ENCODE peak calls at places on chromosomes 11 and 22, in four cellular contexts. Q is K562, K is GM12891, O is HepG2. V is an unnamed sample.
A peak's percentile ranks its signal among the peaks of the same experiment; 100 is the strongest.

GRCh38 chr11:28674432-28675076 is 566.4 kb downstream of the METTL15 start:
- DNase-seq in K (no peak), O (no peak), Q (no peak), V (no peak)

GRCh38 chr11:87437844-87438223 is 400.1 kb downstream of the TMEM135 start:
- DNase-seq in Q (no peak), O (no peak), K (no peak), V (no peak)

GRCh38 chr11:96293583-96293982 is 49.4 kb downstream of the MAML2 start:
- DNase-seq in O (no peak), K (peak; percentile 14), Q (no peak), V (no peak)

GRCh38 chr22:43482310-43482625 is 70.5 kb downstream of the MPPED1 start:
- DNase-seq in Q (no peak), K (no peak), O (no peak), V (no peak)

GRCh38 chr22:50165438-50166123 is 5.0 kb upstream of the PANX2 start:
- DNase-seq in Q (no peak), O (no peak), K (no peak), V (no peak)

GRCh38 chr11:81892770-81893635 is 840.7 kb downstream of the FAM181B start:
- DNase-seq in O (no peak), Q (no peak), K (no peak), V (no peak)

GRCh38 chr11:43130616-43131015 is 181.2 kb upstream of the API5 start:
- DNase-seq in Q (no peak), O (no peak), K (no peak), V (no peak)

GRCh38 chr11:47466701-47467250 is 17.8 kb upstream of the RAPSN start:
- DNase-seq in O (no peak), Q (no peak), K (no peak), V (no peak)

GRCh38 chr11:28339488-28339887 is 231.3 kb downstream of the METTL15 start:
- DNase-seq in Q (no peak), O (no peak), K (no peak), V (no peak)

DNA sequence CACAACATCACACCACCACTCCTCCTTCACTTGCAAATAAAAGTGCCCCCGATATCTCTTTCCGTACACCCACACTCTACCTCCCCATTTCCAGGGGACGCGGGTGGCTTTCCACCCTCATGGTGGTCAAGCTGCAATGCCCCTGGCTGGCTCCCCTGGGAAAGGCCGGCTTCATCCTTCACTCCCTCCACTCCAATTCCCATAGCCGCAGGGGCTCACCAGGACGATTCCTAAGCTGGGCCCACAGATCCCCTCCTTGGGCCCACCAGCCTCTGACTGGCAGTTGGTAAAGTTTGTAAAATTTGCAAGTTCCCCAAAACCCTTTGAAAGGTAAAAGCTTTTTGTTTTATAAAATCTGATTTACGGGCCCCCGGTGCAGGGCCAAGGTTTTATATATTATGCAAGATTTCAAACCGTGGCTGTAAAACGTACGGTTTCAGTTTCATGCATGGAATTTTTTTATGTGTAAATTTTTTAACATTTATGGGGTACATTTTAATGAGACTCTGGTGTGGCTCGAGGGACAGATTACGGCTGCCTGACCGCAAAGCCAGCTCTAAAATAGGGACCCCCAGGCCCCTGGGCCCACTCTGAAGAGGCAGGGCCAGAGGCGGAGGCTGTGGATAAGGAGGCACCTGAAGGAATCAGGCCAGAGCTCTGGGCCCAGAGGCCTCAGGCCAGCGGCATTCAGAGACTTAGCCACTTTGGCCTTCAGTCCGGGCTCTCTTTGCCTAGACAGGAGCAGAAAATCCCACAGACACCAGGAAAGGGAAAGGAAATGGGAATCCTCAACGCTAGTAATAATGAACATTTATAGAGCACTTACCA is 106.5 kb downstream of the FEZ1 start:
- DNase-seq in O (no peak), Q (no peak), K (no peak), V (no peak)
- TF ChIP-seq TAF1 in O (no peak), Q (no peak), K (no peak), V (no peak)

GRCh38 chr22:39973656-39974055 is 13.5 kb downstream of the TMA7B start:
- DNase-seq in Q (no peak), K (no peak), O (no peak), V (no peak)
- TF ChIP-seq POLR2A in Q (no peak), K (no peak), O (no peak), V (no peak)

GRCh38 chr22:37996515-37997246 is 12.3 kb upstream of the SOX10 start:
- DNase-seq in K (no peak), Q (no peak), O (no peak), V (no peak)

GRCh38 chr22:37994982-37995381 is 10.6 kb upstream of the SOX10 start:
- DNase-seq in O (no peak), Q (no peak), K (no peak), V (no peak)

GRCh38 chr22:37994049-37994448 is 9.7 kb upstream of the SOX10 start:
- DNase-seq in K (no peak), Q (no peak), O (no peak), V (no peak)

GRCh38 chr22:37995460-37995859 is 11.1 kb upstream of the SOX10 start:
- DNase-seq in K (no peak), O (no peak), Q (no peak), V (no peak)

GRCh38 chr22:37996079-37996478 is 11.7 kb upstream of the SOX10 start:
- DNase-seq in Q (no peak), K (no peak), O (no peak), V (no peak)
- TF ChIP-seq POLR2AphosphoS5 in Q (no peak), K (no peak), O (no peak), V (no peak)

DNA sequence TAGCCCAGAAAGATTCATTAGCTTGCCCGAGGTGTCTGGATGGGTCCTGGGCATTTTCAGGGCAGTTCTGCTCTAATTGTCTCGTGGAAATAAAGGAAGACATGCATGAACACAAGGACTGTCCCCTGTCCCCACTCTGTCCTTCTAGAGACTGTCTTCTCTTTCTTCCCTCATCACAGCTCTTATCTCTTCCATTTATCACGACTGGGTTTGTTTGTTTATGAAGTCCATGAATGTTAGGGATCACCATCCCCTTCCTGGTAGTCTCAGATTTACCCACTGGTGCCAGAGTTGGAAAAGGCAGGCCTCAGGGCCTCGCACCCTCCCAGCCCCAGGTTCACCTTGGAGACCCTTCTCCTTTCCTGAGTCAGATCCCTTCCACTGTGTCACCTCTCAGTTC is 134.8 kb downstream of the PARVA start:
- DNase-seq in K (no peak), Q (no peak), O (no peak), V (no peak)
- TF ChIP-seq TAF1 in K (no peak), Q (no peak), O (no peak), V (no peak)

GRCh38 chr11:119771210-119771770 is 42.3 kb upstream of the NECTIN1 start:
- DNase-seq in Q (no peak), O (no peak), K (no peak), V (no peak)
- TF ChIP-seq POLR2A in Q (no peak), O (no peak), K (no peak), V (no peak)

GRCh38 chr11:9172394-9172793 is 81.0 kb upstream of the SCUBE2 start:
- DNase-seq in Q (no peak), O (no peak), K (no peak), V (no peak)

GRCh38 chr11:9170450-9170849 is 79.1 kb upstream of the SCUBE2 start:
- DNase-seq in K (no peak), O (no peak), Q (no peak), V (no peak)

GRCh38 chr11:9169595-9170295 is 78.3 kb upstream of the SCUBE2 start:
- DNase-seq in O (no peak), K (no peak), Q (no peak), V (no peak)
- TF ChIP-seq POLR2AphosphoS5 in O (no peak), K (no peak), Q (no peak), V (no peak)